ENCODE peak calls at places on chromosomes 16 and 17, in five cellular contexts. U, V, W, K and M are unnamed samples.

GRCh38 chr16:30934827-30935557 is 11.6 kb downstream of the FBXL19 start:
- DNase-seq in U (no peak), K (no peak), W (peak; percentile 57), V (peak; percentile 52), M (peak; percentile 66)

GRCh38 chr16:59748531-59748930 is 1014.4 kb upstream of the GOT2 start:
- DNase-seq in U (no peak), W (no peak), V (no peak), K (no peak), M (no peak)

GRCh38 chr17:64599187-64599676 is 62.9 kb downstream of the SMURF2 start:
- DNase-seq in K (no peak), V (no peak), W (no peak), U (peak; percentile 74), M (no peak)

GRCh38 chr16:71557954-71558582 is 18.8 kb downstream of the TAT start:
- DNase-seq in V (no peak), W (no peak), K (no peak), U (no peak), M (no peak)

GRCh38 chr17:7263071-7263800 is 958 bp upstream of the CLDN7 start:
- DNase-seq in U (no peak), W (peak; percentile 88), V (peak; percentile 68), K (no peak), M (no peak)

GRCh38 chr16:14527411-14528044 is 102.5 kb downstream of the PARN start:
- DNase-seq in K (no peak), V (no peak), U (no peak), W (no peak), M (no peak)

GRCh38 chr17:8056232-8056975 is 17.5 kb downstream of the ALOX15B start:
- DNase-seq in U (peak; percentile 48), W (peak; percentile 29), V (no peak), K (no peak), M (no peak)

GRCh38 chr17:35144840-35145239 is 2.7 kb upstream of the NLE1 start:
- DNase-seq in U (no peak), W (no peak), K (no peak), V (no peak), M (no peak)

GRCh38 chr17:71764507-71764906 is 356.3 kb upstream of the SOX9 start:
- DNase-seq in U (no peak), V (peak; percentile 31), K (no peak), W (no peak), M (peak; percentile 48)

GRCh38 chr17:59332890-59333377 is 1.5 kb downstream of the YPEL2 start:
- DNase-seq in U (no peak), W (no peak), V (peak; percentile 26), K (peak; percentile 23), M (no peak)

GRCh38 chr16:56931253-56931768 is 631 bp upstream of the HERPUD1 start:
- DNase-seq in U (peak; percentile 53), V (no peak), K (no peak), W (no peak), M (no peak)

GRCh38 chr17:4948166-4948996 is at the start of gene PFN1:
- DNase-seq in K (peak; percentile 87), U (peak; percentile 94), V (peak; percentile 92), W (peak; percentile 89), M (peak; percentile 80)

GRCh38 chr16:62036101-62036806 is at the start of gene CDH8:
- DNase-seq in U (no peak), W (no peak), K (no peak), V (no peak), M (no peak)

GRCh38 chr16:7545251-7545650 is 212.6 kb downstream of the RBFOX1 start:
- DNase-seq in K (no peak), W (no peak), U (no peak), V (no peak), M (no peak)

GRCh38 chr16:50684823-50685455 is 3.8 kb upstream of the SNX20 start:
- DNase-seq in V (no peak), W (no peak), U (no peak), K (no peak), M (no peak)

GRCh38 chr16:67268136-67268579 is 11.2 kb upstream of the PLEKHG4 start:
- DNase-seq in W (peak; percentile 83), K (no peak), U (peak; percentile 16), V (no peak), M (no peak)

GRCh38 chr16:12900599-12901203 is 697 bp upstream of the SHISA9 start:
- DNase-seq in K (no peak), W (peak; percentile 37), V (no peak), U (no peak), M (no peak)

GRCh38 chr17:4605826-4606225 is 21.5 kb downstream of the SMTNL2 start:
- DNase-seq in U (no peak), W (no peak), K (peak; percentile 71), V (no peak), M (no peak)

GRCh38 chr16:17235147-17235817 is 235.5 kb downstream of the XYLT1 start:
- DNase-seq in U (no peak), K (no peak), W (no peak), V (no peak), M (no peak)

GRCh38 chr16:66858740-66859396 is 14.7 kb downstream of the CA7 start:
- DNase-seq in K (peak; percentile 74), V (no peak), U (no peak), W (peak; percentile 76), M (peak; percentile 84)

GRCh38 chr17:82022310-82022980 is at the start of gene CENPX:
- DNase-seq in U (peak; percentile 57), K (no peak), W (peak; percentile 25), V (no peak), M (no peak)
- H3K27ac ChIP-seq in U (peak within 1 kb of the TSS; percentile 61), K (peak within 1 kb of the TSS; percentile 80), W (no peak within 1 kb of the TSS), V (peak within 1 kb of the TSS; percentile 77), M (peak within 1 kb of the TSS; percentile 35)

GRCh38 chr17:79221597-79221996 is 147.0 kb downstream of the ENGASE start:
- DNase-seq in K (no peak), U (no peak), V (no peak), W (no peak), M (no peak)
- H3K27ac ChIP-seq in K (no peak overlapping the region), U (no peak overlapping the region), V (no peak overlapping the region), W (no peak overlapping the region), M (no peak overlapping the region)

GRCh38 chr17:79075433-79075805 is 795 bp downstream of the ENGASE start:
- DNase-seq in U (no peak), V (no peak), K (no peak), W (no peak), M (peak; percentile 55)

GRCh38 chr17:79074650-79075432 is at the start of gene ENGASE:
- DNase-seq in K (peak; percentile 97), W (peak; percentile 95), U (peak; percentile 92), V (peak; percentile 95), M (peak; percentile 99)

GRCh38 chr17:79077587-79077986 is 3.0 kb downstream of the ENGASE start:
- DNase-seq in V (no peak), K (no peak), U (no peak), W (no peak), M (no peak)

GRCh38 chr17:79073706-79074088 is 927 bp upstream of the ENGASE start:
- DNase-seq in V (no peak), K (no peak), W (no peak), U (no peak), M (no peak)

DNA sequence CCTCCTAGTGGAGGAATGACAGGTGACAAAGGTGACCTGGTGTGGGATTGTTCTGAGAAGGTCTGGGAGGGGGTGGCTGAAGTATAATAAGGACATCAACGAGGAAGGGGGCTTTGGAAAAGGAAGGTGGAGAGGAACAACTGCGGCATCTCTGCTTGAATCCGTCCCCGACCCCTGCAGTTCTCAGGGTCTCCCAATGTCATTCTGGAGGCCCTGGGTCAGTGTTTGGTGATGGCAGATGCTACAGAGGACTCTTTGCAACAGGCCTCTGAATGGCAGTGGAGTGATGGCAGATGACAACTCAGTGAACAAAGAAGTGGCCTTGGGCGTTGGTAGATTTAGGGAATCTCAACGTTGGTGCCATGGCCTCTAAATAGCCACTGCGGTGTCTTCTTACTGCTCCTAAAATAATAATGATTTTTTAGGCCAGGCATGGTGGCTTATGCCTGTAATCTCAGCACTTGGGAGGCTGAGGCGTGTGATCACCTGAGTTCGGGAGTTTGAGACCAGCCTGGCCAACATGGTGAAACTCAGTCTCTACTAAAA is 1.3 kb downstream of the ENGASE start:
- DNase-seq in W (no peak), U (no peak), V (no peak), K (no peak), M (no peak)
- H3K27ac ChIP-seq in W (no peak overlapping the region), U (peak overlapping the region; percentile 51), V (no peak overlapping the region), K (peak overlapping the region; percentile 90), M (no peak overlapping the region)

DNA sequence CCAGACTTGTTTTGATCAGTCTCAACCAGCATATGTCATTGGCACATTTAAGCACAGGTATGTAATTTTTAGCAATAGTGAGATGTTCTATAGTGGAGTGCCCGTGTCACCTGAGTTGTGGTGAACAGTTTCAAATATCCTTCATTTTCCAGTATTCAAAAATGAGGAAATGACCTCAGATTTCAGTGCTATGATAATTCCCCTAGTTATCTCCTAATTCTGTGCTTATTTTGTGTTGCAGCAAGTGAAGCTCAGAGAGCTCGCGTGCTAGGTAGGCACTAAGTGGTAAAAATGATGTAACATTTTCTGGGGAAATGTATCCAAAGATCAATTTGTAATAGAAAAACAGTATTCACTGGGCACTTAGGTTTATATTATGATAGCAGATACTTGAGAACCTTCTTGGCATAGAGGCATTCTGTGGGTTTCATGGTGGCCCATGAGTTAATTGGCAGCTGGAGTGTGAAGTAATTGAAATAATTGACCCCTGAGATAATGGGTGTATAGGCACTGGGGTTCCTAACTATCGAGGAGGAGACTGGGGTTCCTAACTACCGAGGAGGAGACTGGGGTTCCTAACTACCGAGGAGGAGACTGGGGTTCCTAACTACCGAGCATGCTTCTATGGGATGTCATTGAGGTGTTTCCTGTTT is 159.1 kb downstream of the PRKCA start:
- DNase-seq in U (no peak), W (no peak), K (no peak), V (no peak), M (peak; percentile 75)
- H3K27ac ChIP-seq in U (no peak overlapping the region), W (no peak overlapping the region), K (no peak overlapping the region), V (no peak overlapping the region), M (peak overlapping the region; percentile 87)

DNA sequence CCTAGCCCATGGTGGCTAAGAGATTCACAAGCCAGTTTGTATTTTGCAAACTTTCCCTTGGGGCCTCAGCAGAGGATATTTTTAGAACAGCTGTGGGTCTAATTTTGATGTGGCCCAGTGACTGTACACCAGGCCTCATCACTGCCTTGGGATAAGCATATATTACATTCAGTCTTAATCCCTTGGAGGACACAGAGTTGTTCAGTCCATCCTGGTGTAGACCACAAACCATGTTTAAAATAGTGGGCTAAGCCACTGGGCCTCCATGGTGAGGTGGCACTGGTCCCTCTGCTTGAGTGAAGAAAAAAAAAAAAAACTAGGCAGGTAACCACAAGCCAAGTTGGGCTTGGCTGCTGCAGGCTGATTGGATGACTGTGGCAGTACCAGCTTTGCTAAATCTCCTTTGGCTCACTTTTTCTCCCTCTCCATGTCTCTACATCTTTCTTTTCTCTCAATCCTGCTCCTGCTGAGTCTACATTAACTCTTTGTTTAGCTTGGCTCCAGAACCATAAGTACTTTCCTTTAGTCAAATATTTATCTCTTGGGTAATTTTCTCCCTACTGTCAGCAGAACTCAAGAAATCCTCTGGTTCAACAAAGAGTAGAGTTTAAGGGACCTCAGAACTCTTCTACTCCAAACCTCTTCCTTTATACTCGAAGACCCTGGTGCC is 120.0 kb upstream of the TBX2 start:
- DNase-seq in V (no peak), K (no peak), U (no peak), W (no peak), M (peak; percentile 77)
- H3K27ac ChIP-seq in V (no peak overlapping the region), K (peak overlapping the region; percentile 43), U (no peak overlapping the region), W (no peak overlapping the region), M (no peak overlapping the region)

DNA sequence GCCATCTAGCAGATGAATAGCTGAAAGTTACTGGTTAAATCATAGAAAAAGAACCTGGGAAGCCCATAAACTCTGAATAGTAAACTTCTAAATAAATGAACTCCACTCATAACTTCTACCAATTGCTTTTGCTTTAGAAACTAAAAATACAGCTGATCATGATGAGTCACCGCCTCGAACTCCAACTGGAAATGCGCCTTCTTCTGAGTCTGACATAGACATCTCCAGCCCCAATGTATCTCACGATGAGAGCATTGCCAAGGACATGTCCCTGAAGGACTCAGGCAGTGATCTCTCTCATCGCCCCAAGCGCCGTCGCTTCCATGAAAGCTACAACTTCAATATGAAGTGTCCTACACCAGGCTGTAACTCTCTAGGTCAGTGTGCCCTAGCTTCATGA is 9.7 kb downstream of the KAT7 start:
- DNase-seq in W (no peak), K (no peak), V (no peak), U (no peak), M (no peak)
- H3K27ac ChIP-seq in W (no peak overlapping the region), K (peak overlapping the region; percentile 8), V (no peak overlapping the region), U (no peak overlapping the region), M (no peak overlapping the region)